ENCODE peak calls at places on chromosome 13, in ten cellular contexts. One of them, this sample, is unnamed.
A peak's percentile ranks its signal among the peaks of the same experiment; 100 is the strongest.

GRCh38 chr13:24308488-24309020 is 826 bp upstream of the C1QTNF9 start:
- DNase-seq in HCT116: no peak
- DNase-seq in GM12892: no peak
- DNase-seq in suprapubic skin: no peak
- DNase-seq in upper lobe of left lung: peak; percentile 80
- DNase-seq in esophagus muscularis mucosa: peak; percentile 88
- DNase-seq in stomach: no peak
- DNase-seq in K562: no peak
- DNase-seq in H1: no peak
- DNase-seq in breast epithelium: no peak
- DNase-seq in this sample: no peak

GRCh38 chr13:94607056-94607455 is 5.4 kb downstream of the GPR180 start:
- DNase-seq in HCT116: no peak
- DNase-seq in GM12892: no peak
- DNase-seq in suprapubic skin: no peak
- DNase-seq in upper lobe of left lung: no peak
- DNase-seq in esophagus muscularis mucosa: no peak
- DNase-seq in stomach: no peak
- DNase-seq in K562: no peak
- DNase-seq in H1: no peak
- DNase-seq in breast epithelium: no peak
- DNase-seq in this sample: no peak

GRCh38 chr13:74132768-74133656 is 1.2 kb downstream of the KLF12 start:
- DNase-seq in HCT116: no peak
- DNase-seq in GM12892: no peak
- DNase-seq in suprapubic skin: peak; percentile 67
- DNase-seq in upper lobe of left lung: peak; percentile 76
- DNase-seq in esophagus muscularis mucosa: no peak
- DNase-seq in stomach: peak; percentile 36
- DNase-seq in K562: no peak
- DNase-seq in H1: no peak
- DNase-seq in breast epithelium: no peak
- DNase-seq in this sample: peak; percentile 87

GRCh38 chr13:39038569-39038898 is 278 bp downstream of the NHLRC3 start:
- DNase-seq in HCT116: no peak
- DNase-seq in GM12892: no peak
- DNase-seq in suprapubic skin: peak; percentile 66
- DNase-seq in upper lobe of left lung: peak; percentile 70
- DNase-seq in esophagus muscularis mucosa: no peak
- DNase-seq in stomach: no peak
- DNase-seq in K562: no peak
- DNase-seq in H1: no peak
- DNase-seq in breast epithelium: no peak
- DNase-seq in this sample: no peak

GRCh38 chr13:67158903-67159302 is 71.2 kb downstream of the PCDH9 start:
- DNase-seq in HCT116: no peak
- DNase-seq in GM12892: no peak
- DNase-seq in suprapubic skin: no peak
- DNase-seq in upper lobe of left lung: no peak
- DNase-seq in esophagus muscularis mucosa: no peak
- DNase-seq in stomach: no peak
- DNase-seq in K562: no peak
- DNase-seq in H1: no peak
- DNase-seq in breast epithelium: no peak
- DNase-seq in this sample: no peak

GRCh38 chr13:75566658-75567057 is 17.1 kb downstream of the UCHL3 start:
- DNase-seq in HCT116: no peak
- DNase-seq in GM12892: no peak
- DNase-seq in suprapubic skin: no peak
- DNase-seq in upper lobe of left lung: no peak
- DNase-seq in esophagus muscularis mucosa: no peak
- DNase-seq in stomach: no peak
- DNase-seq in K562: no peak
- DNase-seq in H1: no peak
- DNase-seq in breast epithelium: no peak
- DNase-seq in this sample: no peak

GRCh38 chr13:61013782-61014181 is 401.9 kb downstream of the PCDH20 start:
- DNase-seq in HCT116: no peak
- DNase-seq in GM12892: no peak
- DNase-seq in suprapubic skin: no peak
- DNase-seq in upper lobe of left lung: no peak
- DNase-seq in esophagus muscularis mucosa: no peak
- DNase-seq in stomach: no peak
- DNase-seq in K562: no peak
- DNase-seq in H1: no peak
- DNase-seq in breast epithelium: no peak
- DNase-seq in this sample: no peak

GRCh38 chr13:62360609-62361008 is 945.0 kb upstream of the PCDH20 start:
- DNase-seq in HCT116: no peak
- DNase-seq in GM12892: no peak
- DNase-seq in suprapubic skin: no peak
- DNase-seq in upper lobe of left lung: no peak
- DNase-seq in esophagus muscularis mucosa: no peak
- DNase-seq in stomach: no peak
- DNase-seq in K562: no peak
- DNase-seq in H1: no peak
- DNase-seq in breast epithelium: no peak
- DNase-seq in this sample: no peak

GRCh38 chr13:73936001-73936400 is 198.2 kb downstream of the KLF12 start:
- DNase-seq in HCT116: no peak
- DNase-seq in GM12892: no peak
- DNase-seq in suprapubic skin: no peak
- DNase-seq in upper lobe of left lung: no peak
- DNase-seq in esophagus muscularis mucosa: no peak
- DNase-seq in stomach: no peak
- DNase-seq in K562: no peak
- DNase-seq in H1: no peak
- DNase-seq in breast epithelium: no peak
- DNase-seq in this sample: no peak

GRCh38 chr13:19822673-19823072 is 39.9 kb upstream of the PSPC1 start:
- DNase-seq in HCT116: no peak
- DNase-seq in GM12892: no peak
- DNase-seq in suprapubic skin: no peak
- DNase-seq in upper lobe of left lung: no peak
- DNase-seq in esophagus muscularis mucosa: no peak
- DNase-seq in stomach: no peak
- DNase-seq in K562: no peak
- DNase-seq in H1: no peak
- DNase-seq in breast epithelium: no peak
- DNase-seq in this sample: no peak

GRCh38 chr13:42876270-42876714 is 94.9 kb downstream of the FAM216B start:
- DNase-seq in HCT116: no peak
- DNase-seq in GM12892: peak; percentile 46
- DNase-seq in suprapubic skin: no peak
- DNase-seq in upper lobe of left lung: no peak
- DNase-seq in esophagus muscularis mucosa: no peak
- DNase-seq in stomach: no peak
- DNase-seq in K562: no peak
- DNase-seq in H1: peak; percentile 33
- DNase-seq in breast epithelium: no peak
- DNase-seq in this sample: no peak

GRCh38 chr13:68713394-68713793 is 1394.2 kb upstream of the ATXN8OS start:
- DNase-seq in HCT116: no peak
- DNase-seq in GM12892: no peak
- DNase-seq in suprapubic skin: no peak
- DNase-seq in upper lobe of left lung: no peak
- DNase-seq in esophagus muscularis mucosa: no peak
- DNase-seq in stomach: no peak
- DNase-seq in K562: no peak
- DNase-seq in H1: peak; percentile 62
- DNase-seq in breast epithelium: no peak
- DNase-seq in this sample: no peak
- TF ChIP-seq POLR2AphosphoS5 in HCT116: no peak
- TF ChIP-seq POLR2AphosphoS5 in GM12892: no peak
- TF ChIP-seq POLR2AphosphoS5 in suprapubic skin: no peak
- TF ChIP-seq POLR2AphosphoS5 in upper lobe of left lung: no peak
- TF ChIP-seq POLR2AphosphoS5 in esophagus muscularis mucosa: no peak
- TF ChIP-seq POLR2AphosphoS5 in stomach: no peak
- TF ChIP-seq POLR2AphosphoS5 in K562: no peak
- TF ChIP-seq POLR2AphosphoS5 in H1: peak; percentile 45
- TF ChIP-seq POLR2AphosphoS5 in breast epithelium: no peak
- TF ChIP-seq POLR2AphosphoS5 in this sample: no peak

GRCh38 chr13:110716235-110716505 is 2.7 kb downstream of the ING1 start:
- DNase-seq in HCT116: no peak
- DNase-seq in GM12892: no peak
- DNase-seq in suprapubic skin: no peak
- DNase-seq in upper lobe of left lung: peak; percentile 79
- DNase-seq in esophagus muscularis mucosa: no peak
- DNase-seq in stomach: peak; percentile 51
- DNase-seq in K562: no peak
- DNase-seq in H1: no peak
- DNase-seq in breast epithelium: no peak
- DNase-seq in this sample: no peak

GRCh38 chr13:110713981-110714797 is 689 bp downstream of the ING1 start:
- DNase-seq in HCT116: no peak
- DNase-seq in GM12892: peak; percentile 29
- DNase-seq in suprapubic skin: peak; percentile 86
- DNase-seq in upper lobe of left lung: peak; percentile 92
- DNase-seq in esophagus muscularis mucosa: no peak
- DNase-seq in stomach: peak; percentile 59
- DNase-seq in K562: no peak
- DNase-seq in H1: no peak
- DNase-seq in breast epithelium: peak; percentile 62
- DNase-seq in this sample: peak; percentile 94

GRCh38 chr13:110713642-110713952 is at the start of gene ING1:
- DNase-seq in HCT116: no peak
- DNase-seq in GM12892: no peak
- DNase-seq in suprapubic skin: no peak
- DNase-seq in upper lobe of left lung: no peak
- DNase-seq in esophagus muscularis mucosa: no peak
- DNase-seq in stomach: no peak
- DNase-seq in K562: no peak
- DNase-seq in H1: no peak
- DNase-seq in breast epithelium: no peak
- DNase-seq in this sample: no peak

GRCh38 chr13:110714798-110715394 is 1.4 kb downstream of the ING1 start:
- DNase-seq in HCT116: no peak
- DNase-seq in GM12892: no peak
- DNase-seq in suprapubic skin: peak; percentile 85
- DNase-seq in upper lobe of left lung: peak; percentile 93
- DNase-seq in esophagus muscularis mucosa: no peak
- DNase-seq in stomach: peak; percentile 55
- DNase-seq in K562: no peak
- DNase-seq in H1: no peak
- DNase-seq in breast epithelium: peak; percentile 61
- DNase-seq in this sample: peak; percentile 93

GRCh38 chr13:110715395-110716234 is 2.1 kb downstream of the ING1 start:
- DNase-seq in HCT116: peak; percentile 99
- DNase-seq in GM12892: peak; percentile 94
- DNase-seq in suprapubic skin: peak; percentile 99
- DNase-seq in upper lobe of left lung: peak; percentile 97
- DNase-seq in esophagus muscularis mucosa: peak; percentile 99
- DNase-seq in stomach: peak; percentile 98
- DNase-seq in K562: peak; percentile 90
- DNase-seq in H1: peak; percentile 97
- DNase-seq in breast epithelium: peak; percentile 96
- DNase-seq in this sample: peak; percentile 99
- TF ChIP-seq POLR2A in HCT116: no peak
- TF ChIP-seq POLR2A in GM12892: no peak
- TF ChIP-seq POLR2A in suprapubic skin: peak; percentile 83
- TF ChIP-seq POLR2A in upper lobe of left lung: peak; percentile 52
- TF ChIP-seq POLR2A in esophagus muscularis mucosa: peak; percentile 70
- TF ChIP-seq POLR2A in stomach: peak; percentile 90
- TF ChIP-seq POLR2A in K562: no peak
- TF ChIP-seq POLR2A in H1: peak; percentile 63
- TF ChIP-seq POLR2A in breast epithelium: peak; percentile 60
- TF ChIP-seq POLR2A in this sample: peak; percentile 8

GRCh38 chr13:97433727-97434416 is at the start of gene RAP2A:
- DNase-seq in HCT116: peak; percentile 65
- DNase-seq in GM12892: peak; percentile 35
- DNase-seq in suprapubic skin: peak; percentile 92
- DNase-seq in upper lobe of left lung: peak; percentile 98
- DNase-seq in esophagus muscularis mucosa: peak; percentile 94
- DNase-seq in stomach: peak; percentile 90
- DNase-seq in K562: peak; percentile 76
- DNase-seq in H1: peak; percentile 74
- DNase-seq in breast epithelium: peak; percentile 82
- DNase-seq in this sample: peak; percentile 98
- TF ChIP-seq POLR2AphosphoS5 in HCT116: peak; percentile 62
- TF ChIP-seq POLR2AphosphoS5 in GM12892: peak; percentile 70
- TF ChIP-seq POLR2AphosphoS5 in suprapubic skin: peak; percentile 38
- TF ChIP-seq POLR2AphosphoS5 in upper lobe of left lung: peak; percentile 53
- TF ChIP-seq POLR2AphosphoS5 in esophagus muscularis mucosa: peak; percentile 94
- TF ChIP-seq POLR2AphosphoS5 in stomach: peak; percentile 66
- TF ChIP-seq POLR2AphosphoS5 in K562: no peak
- TF ChIP-seq POLR2AphosphoS5 in H1: peak; percentile 42
- TF ChIP-seq POLR2AphosphoS5 in breast epithelium: peak; percentile 76
- TF ChIP-seq POLR2AphosphoS5 in this sample: peak; percentile 94

DNA sequence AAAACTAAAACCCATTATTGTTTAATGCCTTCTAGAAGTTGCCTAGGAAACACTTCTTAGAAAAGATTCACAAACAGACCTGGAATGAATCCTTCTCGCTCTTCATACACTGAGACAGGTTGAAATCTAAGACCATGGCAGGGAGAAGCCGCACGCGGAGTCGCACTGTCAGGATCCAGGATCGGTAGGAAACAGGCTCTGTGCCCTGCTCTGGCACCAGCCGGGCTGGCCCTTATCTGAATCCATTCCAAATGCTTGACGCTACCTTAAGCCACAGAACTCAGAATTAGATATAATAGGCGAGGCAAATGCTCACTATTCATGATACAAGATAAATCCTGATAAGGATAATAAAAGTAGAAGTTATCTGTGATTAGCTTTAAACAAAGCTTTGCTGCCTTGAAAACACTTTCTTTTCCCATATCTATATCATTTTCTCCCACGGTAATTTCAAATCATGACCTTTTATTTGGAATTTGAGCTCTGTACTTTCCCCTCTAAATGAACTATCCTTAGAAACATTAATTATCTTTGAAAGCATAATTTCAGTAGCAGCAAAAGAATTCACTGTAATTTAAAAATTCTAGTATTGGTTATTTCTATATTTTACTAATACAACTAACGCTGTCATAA is 385.6 kb downstream of the IRS2 start:
- DNase-seq in HCT116: no peak
- DNase-seq in GM12892: no peak
- DNase-seq in suprapubic skin: no peak
- DNase-seq in upper lobe of left lung: peak; percentile 26
- DNase-seq in esophagus muscularis mucosa: no peak
- DNase-seq in stomach: peak; percentile 67
- DNase-seq in K562: no peak
- DNase-seq in H1: no peak
- DNase-seq in breast epithelium: no peak
- DNase-seq in this sample: no peak
- TF ChIP-seq POLR2A in HCT116: no peak
- TF ChIP-seq POLR2A in GM12892: no peak
- TF ChIP-seq POLR2A in suprapubic skin: no peak
- TF ChIP-seq POLR2A in upper lobe of left lung: no peak
- TF ChIP-seq POLR2A in esophagus muscularis mucosa: no peak
- TF ChIP-seq POLR2A in stomach: no peak
- TF ChIP-seq POLR2A in K562: no peak
- TF ChIP-seq POLR2A in H1: no peak
- TF ChIP-seq POLR2A in breast epithelium: no peak
- TF ChIP-seq POLR2A in this sample: no peak

DNA sequence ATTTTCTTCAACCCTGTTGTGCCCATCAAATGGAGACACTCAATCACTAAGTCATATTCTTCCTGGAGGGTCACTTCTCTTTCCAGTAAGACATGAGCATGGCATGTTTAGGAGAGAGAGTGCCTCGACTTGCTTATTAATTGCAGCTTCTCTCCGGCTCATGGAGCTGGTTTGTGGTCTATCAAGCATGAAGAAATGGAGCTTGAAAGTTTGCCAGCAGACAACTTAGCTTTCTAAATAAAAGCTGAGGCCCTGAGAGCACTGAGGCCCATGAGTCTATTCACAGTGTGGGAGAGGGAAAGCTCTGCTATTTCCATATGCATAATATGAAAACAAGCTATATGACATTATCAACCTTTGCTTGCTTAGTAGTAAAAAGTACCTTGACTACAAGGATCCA is 378.5 kb downstream of the FGF9 start:
- DNase-seq in HCT116: no peak
- DNase-seq in GM12892: no peak
- DNase-seq in suprapubic skin: no peak
- DNase-seq in upper lobe of left lung: no peak
- DNase-seq in esophagus muscularis mucosa: peak; percentile 29
- DNase-seq in stomach: no peak
- DNase-seq in K562: no peak
- DNase-seq in H1: no peak
- DNase-seq in breast epithelium: no peak
- DNase-seq in this sample: no peak
- TF ChIP-seq POLR2AphosphoS5 in HCT116: no peak
- TF ChIP-seq POLR2AphosphoS5 in GM12892: no peak
- TF ChIP-seq POLR2AphosphoS5 in suprapubic skin: no peak
- TF ChIP-seq POLR2AphosphoS5 in upper lobe of left lung: no peak
- TF ChIP-seq POLR2AphosphoS5 in esophagus muscularis mucosa: no peak
- TF ChIP-seq POLR2AphosphoS5 in stomach: no peak
- TF ChIP-seq POLR2AphosphoS5 in K562: no peak
- TF ChIP-seq POLR2AphosphoS5 in H1: no peak
- TF ChIP-seq POLR2AphosphoS5 in breast epithelium: no peak
- TF ChIP-seq POLR2AphosphoS5 in this sample: no peak

This sample was measured in spleen.